ENCODE peak calls at places on chromosomes 4 and X, in seven cellular contexts. I is EH, F is RKO, B is A549, M is kidney tubule cell, X is H4, T is MG63. K is an unnamed sample.

GRCh38 chr4:7041851-7042696 is 1.1 kb upstream of the TADA2B start:
- DNase-seq in I (peak; percentile 77), F (peak; percentile 62), B (no peak), M (peak; percentile 78), X (no peak), T (peak; percentile 44), K (peak; percentile 89)

GRCh38 chrX:143837010-143837409 is 46.9 kb upstream of the UBE2NL start:
- DNase-seq in I (no peak), F (no peak), B (no peak), M (no peak), X (no peak), T (no peak), K (no peak)

GRCh38 chr4:36590343-36590742 is 308.9 kb downstream of the DTHD1 start:
- DNase-seq in I (no peak), F (no peak), B (no peak), M (no peak), X (no peak), T (no peak), K (no peak)

GRCh38 chr4:97317691-97318090 is 825.6 kb downstream of the STPG2 start:
- DNase-seq in I (no peak), F (no peak), B (no peak), M (no peak), X (no peak), T (no peak), K (no peak)

GRCh38 chrX:153438522-153438921 is 7.3 kb downstream of the TREX2 start:
- DNase-seq in I (peak; percentile 40), F (no peak), B (peak; percentile 40), M (peak; percentile 39), X (peak; percentile 12), T (no peak), K (peak; percentile 67)

GRCh38 chr4:99633772-99634171 is 23.9 kb downstream of the C4orf54 start:
- DNase-seq in I (no peak), F (no peak), B (no peak), M (no peak), X (peak; percentile 16), T (no peak), K (no peak)

GRCh38 chrX:124931241-124931640 is 388.4 kb upstream of the TEX13C start:
- DNase-seq in I (no peak), F (no peak), B (no peak), M (no peak), X (no peak), T (no peak), K (no peak)

GRCh38 chr4:47084795-47085194 is 53.4 kb downstream of the GABRB1 start:
- DNase-seq in I (no peak), F (no peak), B (no peak), M (no peak), X (no peak), T (no peak), K (no peak)

GRCh38 chr4:2794707-2795557 is 2.0 kb downstream of the SH3BP2 start:
- DNase-seq in I (peak; percentile 86), F (peak; percentile 36), B (peak; percentile 44), M (peak; percentile 84), X (peak; percentile 83), T (peak; percentile 74), K (peak; percentile 93)

GRCh38 chrX:9286234-9286633 is 178.6 kb upstream of the TBL1X start:
- DNase-seq in I (no peak), F (no peak), B (no peak), M (no peak), X (no peak), T (no peak), K (no peak)

GRCh38 chrX:97547873-97548578 is 664.3 kb downstream of the RPA4 start:
- DNase-seq in I (peak; percentile 27), F (peak; percentile 45), B (no peak), M (peak; percentile 6), X (no peak), T (no peak), K (no peak)

GRCh38 chrX:121336831-121337421 is 289.5 kb downstream of the GLUD2 start:
- DNase-seq in I (no peak), F (no peak), B (no peak), M (peak; percentile 58), X (no peak), T (no peak), K (no peak)

K was measured in cardiac septum.